ENCODE peak calls at places on chromosomes 13 and 19, in eight cellular contexts. O is CD8-positive, alpha-beta memory T cell; X is tibial artery; W is breast epithelium; R is fibroblast of lung; I is cardiac muscle cell; Z is ovary; Q is AG04450. A is an unnamed sample.

GRCh38 chr13:91482427-91482826 is 84.0 kb downstream of the GPC5 start:
- DNase-seq in O (no peak), W (no peak), X (no peak), Q (no peak), R (no peak), I (no peak), Z (no peak), A (no peak)

GRCh38 chr13:19266979-19267378 is 85.4 kb upstream of the TUBA3C start:
- DNase-seq in I (no peak), Z (no peak), R (no peak), X (no peak), W (no peak), Q (no peak), O (no peak), A (no peak)

GRCh38 chr19:7386308-7386707 is 37.6 kb downstream of the ARHGEF18 start:
- DNase-seq in X (no peak), Z (no peak), Q (no peak), I (no peak), W (no peak), R (no peak), O (no peak), A (no peak)

GRCh38 chr19:23996549-23996948 is 81.9 kb downstream of the ZNF726 start:
- DNase-seq in Q (no peak), X (no peak), O (no peak), R (no peak), Z (no peak), W (no peak), I (no peak), A (no peak)

GRCh38 chr19:31772915-31773314 is 423.7 kb upstream of the TSHZ3 start:
- DNase-seq in I (no peak), Q (no peak), W (no peak), Z (no peak), O (no peak), X (no peak), R (no peak), A (no peak)

GRCh38 chr13:50448535-50448981 is 394.9 kb downstream of the DLEU7 start:
- DNase-seq in Q (no peak), X (no peak), R (no peak), Z (no peak), W (no peak), I (no peak), O (no peak), A (no peak)

GRCh38 chr13:99903140-99903539 is 68.4 kb downstream of the ZIC5 start:
- DNase-seq in R (no peak), I (no peak), O (no peak), Z (no peak), Q (no peak), X (no peak), W (no peak), A (no peak)

GRCh38 chr19:43124360-43124759 is 41.9 kb upstream of the PSG2 start:
- DNase-seq in Q (no peak), R (no peak), O (no peak), I (no peak), X (no peak), Z (no peak), W (no peak), A (no peak)

GRCh38 chr19:10861118-10861651 is 10.2 kb upstream of the CARM1 start:
- DNase-seq in X (no peak), Z (no peak), Q (no peak), O (no peak), R (no peak), W (no peak), I (peak; percentile 45), A (no peak)

GRCh38 chr13:113423225-113424170 is 29.8 kb downstream of the ADPRHL1 start:
- DNase-seq in X (no peak), O (no peak), Z (no peak), I (no peak), W (no peak), Q (no peak), R (no peak), A (no peak)

GRCh38 chr19:8305798-8306197 is 2.4 kb downstream of the CD320 start:
- DNase-seq in I (no peak), O (no peak), W (peak; percentile 14), R (no peak), Q (no peak), X (no peak), Z (peak; percentile 13), A (no peak)

GRCh38 chr13:75610466-75610865 is 25.7 kb upstream of the LMO7 start:
- DNase-seq in O (no peak), R (no peak), Q (no peak), W (no peak), X (no peak), Z (no peak), I (no peak), A (no peak)

GRCh38 chr19:8366961-8367326 is 3.0 kb downstream of the ANGPTL4 start:
- DNase-seq in Z (peak; percentile 78), Q (no peak), O (no peak), I (peak; percentile 95), R (peak; percentile 83), X (no peak), W (no peak), A (peak; percentile 58)

GRCh38 chr13:98650376-98651107 is 73.6 kb upstream of the STK24 start:
- DNase-seq in W (no peak), Q (no peak), Z (no peak), O (no peak), I (no peak), X (no peak), R (no peak), A (no peak)

GRCh38 chr19:17779281-17779930 is 15.5 kb upstream of the B3GNT3 start:
- DNase-seq in I (peak; percentile 74), Q (no peak), R (peak; percentile 21), Z (peak; percentile 43), W (no peak), O (no peak), X (peak; percentile 58), A (peak; percentile 20)

GRCh38 chr13:49265822-49266221 is 18.1 kb downstream of the CDADC1 start:
- DNase-seq in R (peak; percentile 93), Q (peak; percentile 10), Z (no peak), W (no peak), I (no peak), O (no peak), X (no peak), A (no peak)

GRCh38 chr13:49272296-49272695 is 24.6 kb downstream of the CDADC1 start:
- DNase-seq in O (no peak), R (no peak), Z (no peak), W (no peak), X (no peak), Q (no peak), I (no peak), A (no peak)

DNA sequence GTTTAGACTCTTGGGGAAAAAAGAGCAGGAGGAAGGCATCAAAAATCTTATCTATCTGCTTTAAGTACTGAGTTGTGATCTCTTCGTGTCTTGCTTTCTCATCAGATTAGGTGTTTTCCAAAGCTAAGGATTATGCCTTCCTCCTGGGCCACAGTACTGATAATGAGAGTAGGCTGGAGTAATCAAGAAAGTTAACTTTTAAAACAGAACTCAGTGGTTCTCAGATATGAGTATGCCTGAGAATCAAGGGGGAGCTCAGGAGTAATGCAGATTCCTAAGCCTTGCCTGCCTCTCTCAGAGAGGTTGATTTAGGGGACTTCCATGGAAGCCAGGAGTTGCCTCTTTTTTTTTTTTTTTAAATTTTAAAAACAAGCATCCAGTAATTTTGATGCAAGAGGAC is 23.5 kb downstream of the CDADC1 start:
- DNase-seq in O (no peak), Z (no peak), R (no peak), W (no peak), X (no peak), I (no peak), Q (no peak), A (no peak)
- H3K27ac ChIP-seq in O (no peak overlapping the region), Z (no peak overlapping the region), R (no peak overlapping the region), W (no peak overlapping the region), X (no peak overlapping the region), I (no peak overlapping the region), Q (no peak overlapping the region), A (no peak overlapping the region)

GRCh38 chr13:45337803-45338202 is 3.2 kb downstream of the TPT1 start:
- DNase-seq in O (no peak), Z (no peak), X (no peak), R (no peak), Q (no peak), W (no peak), I (no peak), A (no peak)
- H3K27ac ChIP-seq in O (no peak overlapping the region), Z (no peak overlapping the region), X (no peak overlapping the region), R (no peak overlapping the region), Q (no peak overlapping the region), W (peak overlapping the region; percentile 29), I (peak overlapping the region; percentile 15), A (peak overlapping the region; percentile 17)

DNA sequence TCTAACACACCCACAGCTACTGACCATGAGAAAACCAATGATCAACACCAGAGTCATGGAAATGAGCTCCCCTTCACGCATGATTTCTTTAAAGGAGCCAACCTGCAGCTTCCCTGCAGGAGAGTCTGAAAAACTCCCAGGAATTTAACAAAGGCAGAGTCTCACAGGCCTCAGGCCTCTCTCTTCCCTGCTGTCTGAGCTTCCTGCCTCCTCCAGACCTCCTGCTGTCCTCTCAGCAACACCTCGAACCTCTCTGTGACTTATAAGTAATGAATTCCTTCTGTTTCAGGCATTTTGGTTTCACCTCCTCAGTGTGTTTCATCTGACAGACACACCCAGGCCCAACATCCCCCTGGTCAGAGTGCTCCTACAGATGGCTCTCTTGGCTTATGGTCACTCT is 1044.4 kb downstream of the UQCRFS1 start:
- DNase-seq in Z (no peak), W (no peak), O (no peak), R (no peak), I (no peak), X (no peak), Q (no peak), A (no peak)
- H3K27ac ChIP-seq in Z (no peak overlapping the region), W (no peak overlapping the region), O (no peak overlapping the region), R (no peak overlapping the region), I (peak overlapping the region; percentile 24), X (no peak overlapping the region), Q (no peak overlapping the region), A (no peak overlapping the region)

GRCh38 chr19:28466107-28467045 is 746.6 kb downstream of the UQCRFS1 start:
- DNase-seq in W (no peak), X (peak; percentile 59), R (peak; percentile 51), I (peak; percentile 67), Z (no peak), Q (no peak), O (peak; percentile 50), A (no peak)
- H3K27ac ChIP-seq in W (no peak overlapping the region), X (no peak overlapping the region), R (no peak overlapping the region), I (no peak overlapping the region), Z (no peak overlapping the region), Q (no peak overlapping the region), O (no peak overlapping the region), A (no peak overlapping the region)

DNA sequence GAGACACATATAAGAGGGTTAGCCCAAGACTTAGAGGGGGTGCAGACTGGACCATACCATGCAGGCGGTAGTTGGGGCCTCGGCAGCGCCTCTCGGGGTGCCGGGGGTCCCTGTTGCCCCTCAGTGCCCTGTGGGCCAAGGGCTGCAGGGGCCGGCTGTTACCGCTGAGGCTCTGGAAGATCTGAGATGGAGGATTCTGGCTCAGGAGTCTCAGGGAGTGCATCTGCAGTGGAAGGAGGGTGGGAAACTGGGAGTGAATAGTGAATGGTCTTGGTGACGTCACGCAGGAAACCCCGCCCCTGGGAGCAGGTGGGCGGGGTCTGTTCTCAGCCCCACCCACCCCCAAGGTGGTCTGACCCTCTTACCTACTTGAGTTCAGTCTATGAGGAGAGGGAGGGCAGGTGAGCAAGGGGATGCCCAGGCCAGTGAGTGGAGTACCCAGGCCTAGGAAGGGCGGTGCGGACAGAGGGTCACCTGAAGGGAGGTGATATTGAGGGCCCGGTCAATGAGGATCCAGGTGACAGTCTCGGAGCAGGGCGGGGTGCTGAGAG is 1.7 kb upstream of the DBP start:
- DNase-seq in X (no peak), R (no peak), W (no peak), O (no peak), I (no peak), Z (peak; percentile 77), Q (no peak), A (no peak)
- H3K27ac ChIP-seq in X (peak overlapping the region; percentile 91), R (no peak overlapping the region), W (peak overlapping the region; percentile 99), O (peak overlapping the region; percentile 97), I (peak overlapping the region; percentile 19), Z (peak overlapping the region; percentile 93), Q (no peak overlapping the region), A (peak overlapping the region; percentile 99)

GRCh38 chr13:73973156-73973555 is 161.0 kb downstream of the KLF12 start:
- DNase-seq in I (no peak), R (no peak), W (no peak), Z (no peak), X (no peak), Q (no peak), O (no peak), A (no peak)
- H3K27ac ChIP-seq in I (no peak overlapping the region), R (no peak overlapping the region), W (no peak overlapping the region), Z (no peak overlapping the region), X (no peak overlapping the region), Q (no peak overlapping the region), O (no peak overlapping the region), A (no peak overlapping the region)